ENCODE peak calls at places on chromosomes 11 and 22, in eight cellular contexts. Z, I, D, X, K, J, R and H are unnamed samples.

GRCh38 chr11:6315811-6316425 is 4.4 kb downstream of the CAVIN3 start:
- DNase-seq in Z (no peak), I (peak), D (peak), X (no peak), K (no peak), J (peak), R (peak), H (peak)

GRCh38 chr22:43343262-43343988 is at the start of gene SCUBE1:
- DNase-seq in Z (no peak), I (peak), D (peak), X (peak), K (no peak), J (peak), R (no peak), H (peak)

GRCh38 chr11:124930799-124931198 is 5.0 kb downstream of the HEPACAM start:
- DNase-seq in Z (no peak), I (no peak), D (no peak), X (no peak), K (no peak), J (no peak), R (no peak), H (no peak)

GRCh38 chr11:92384807-92385206 is 160.2 kb downstream of the FAT3 start:
- DNase-seq in Z (no peak), I (no peak), D (no peak), X (no peak), K (no peak), J (no peak), R (no peak), H (no peak)

GRCh38 chr22:43838161-43838560 is 24.2 kb downstream of the SULT4A1 start:
- DNase-seq in Z (no peak), I (no peak), D (no peak), X (no peak), K (no peak), J (no peak), R (no peak), H (no peak)

GRCh38 chr11:23078289-23078971 is 218.2 kb upstream of the CCDC179 start:
- DNase-seq in Z (peak), I (no peak), D (no peak), X (no peak), K (no peak), J (peak), R (no peak), H (no peak)

GRCh38 chr22:49574205-49574604 is 253.5 kb downstream of the BRD1 start:
- DNase-seq in Z (no peak), I (no peak), D (no peak), X (no peak), K (no peak), J (no peak), R (no peak), H (no peak)

GRCh38 chr11:69372589-69373250 is 78.8 kb downstream of the MYEOV start:
- DNase-seq in Z (no peak), I (no peak), D (peak), X (no peak), K (no peak), J (no peak), R (no peak), H (no peak)

GRCh38 chr22:42171417-42171816 is 40.8 kb upstream of the CYP2D6 start:
- DNase-seq in Z (no peak), I (no peak), D (no peak), X (no peak), K (no peak), J (no peak), R (no peak), H (no peak)

GRCh38 chr11:134275534-134276395 is at the start of gene GLB1L3:
- DNase-seq in Z (no peak), I (no peak), D (no peak), X (peak), K (no peak), J (peak), R (no peak), H (peak)

GRCh38 chr11:120303004-120303637 is 22.0 kb upstream of the TLCD5 start:
- DNase-seq in Z (peak), I (peak), D (peak), X (peak), K (no peak), J (peak), R (peak), H (peak)

GRCh38 chr11:123630126-123630531 is 24.3 kb downstream of the SCN3B start:
- DNase-seq in Z (no peak), I (no peak), D (no peak), X (no peak), K (no peak), J (no peak), R (no peak), H (no peak)

GRCh38 chr11:62665630-62666258 is 632 bp downstream of the CSKMT start:
- DNase-seq in Z (no peak), I (peak), D (peak), X (peak), K (no peak), J (peak), R (peak), H (peak)

GRCh38 chr22:33400061-33400840 is 342.1 kb upstream of the SYN3 start:
- DNase-seq in Z (no peak), I (no peak), D (no peak), X (no peak), K (no peak), J (no peak), R (no peak), H (peak)

GRCh38 chr22:33300165-33300564 is 242.0 kb upstream of the SYN3 start:
- DNase-seq in Z (no peak), I (no peak), D (no peak), X (no peak), K (no peak), J (no peak), R (no peak), H (peak)

GRCh38 chr11:93959663-93960062 is 61.5 kb upstream of the HEPHL1 start:
- DNase-seq in Z (no peak), I (no peak), D (no peak), X (no peak), K (no peak), J (no peak), R (no peak), H (no peak)

GRCh38 chr11:118212131-118212725 is 12.6 kb downstream of the JAML start:
- DNase-seq in Z (no peak), I (no peak), D (no peak), X (no peak), K (no peak), J (no peak), R (no peak), H (no peak)

GRCh38 chr22:26660961-26661578 is 3.7 kb downstream of the MIAT start:
- DNase-seq in Z (no peak), I (no peak), D (no peak), X (no peak), K (no peak), J (peak), R (no peak), H (no peak)

GRCh38 chr11:16393335-16393734 is 37.0 kb upstream of the SOX6 start:
- DNase-seq in Z (no peak), I (no peak), D (no peak), X (no peak), K (no peak), J (no peak), R (no peak), H (no peak)

GRCh38 chr11:5689551-5689983 is at the start of gene TRIM22:
- DNase-seq in Z (peak), I (no peak), D (peak), X (no peak), K (no peak), J (no peak), R (no peak), H (peak)

GRCh38 chr11:17475666-17476316 is 854 bp downstream of the ABCC8 start:
- DNase-seq in Z (no peak), I (no peak), D (no peak), X (no peak), K (no peak), J (peak), R (no peak), H (peak)

GRCh38 chr11:58880625-58881024 is 36.1 kb upstream of the GLYATL2 start:
- DNase-seq in Z (no peak), I (no peak), D (no peak), X (no peak), K (no peak), J (no peak), R (no peak), H (no peak)

GRCh38 chr11:111797145-111797581 is 31.0 kb upstream of the PPP2R1B start:
- DNase-seq in Z (no peak), I (no peak), D (peak), X (no peak), K (no peak), J (peak), R (no peak), H (no peak)

GRCh38 chr11:128448487-128448886 is 138.9 kb downstream of the ETS1 start:
- DNase-seq in Z (no peak), I (no peak), D (peak), X (no peak), K (no peak), J (peak), R (peak), H (peak)

GRCh38 chr11:46669606-46670243 is 30.7 kb downstream of the ARHGAP1 start:
- DNase-seq in Z (no peak), I (no peak), D (no peak), X (no peak), K (no peak), J (peak), R (no peak), H (no peak)

GRCh38 chr11:16925495-16926065 is 88.6 kb downstream of the PLEKHA7 start:
- DNase-seq in Z (no peak), I (peak), D (peak), X (no peak), K (no peak), J (peak), R (peak), H (peak)

GRCh38 chr11:126415669-126416420 is 60.4 kb downstream of the ST3GAL4 start:
- DNase-seq in Z (no peak), I (peak), D (peak), X (no peak), K (peak), J (no peak), R (no peak), H (no peak)